ENCODE peak calls at places on chromosomes 2 and 18, in nine cellular contexts. H is SK-N-SH; X is NCI-H345; J is adipocyte; B is EL; K is HEK293T; O is activated T-helper 1 cell treated with anti-CD3 and anti-CD28 coated beads, Interleukin-12 subunit alpha, Interleukin-12 subunit beta, Interleukin-2, Interleukin-4 antibody, amounts not matched to agents 30 ng/mL and 10 ng/mL and 1 ng/mL, durations not matched to agents 14 hours and 24 hours and 36 hours; E is T-helper 9 cell; A is NCI-H460. Z is an unnamed sample.

GRCh38 chr2:209790066-209790728 is 18.6 kb downstream of the UNC80 start:
- DNase-seq in H (no peak), X (no peak), J (peak), B (peak), K (no peak), O (no peak), E (no peak), A (no peak), Z (no peak)

GRCh38 chr2:140383781-140384180 is 1603.6 kb upstream of the NXPH2 start:
- DNase-seq in H (no peak), X (no peak), J (peak), B (no peak), K (no peak), O (no peak), E (no peak), A (no peak), Z (no peak)

GRCh38 chr2:219870023-219870422 is 242.6 kb downstream of the SLC4A3 start:
- DNase-seq in H (no peak), X (no peak), J (no peak), B (peak), K (no peak), O (no peak), E (no peak), A (no peak), Z (peak)

GRCh38 chr2:85888020-85888744 is 608 bp downstream of the ST3GAL5 start:
- DNase-seq in H (peak), X (no peak), J (peak), B (peak), K (peak), O (peak), E (peak), A (no peak), Z (peak)

GRCh38 chr2:33366473-33366872 is 110.0 kb upstream of the RASGRP3 start:
- DNase-seq in H (no peak), X (no peak), J (no peak), B (no peak), K (no peak), O (no peak), E (no peak), A (no peak), Z (no peak)

GRCh38 chr2:60365556-60365955 is 187.9 kb downstream of the BCL11A start:
- DNase-seq in H (no peak), X (no peak), J (peak), B (peak), K (no peak), O (no peak), E (no peak), A (no peak), Z (no peak)

GRCh38 chr2:11071207-11071606 is 84.1 kb upstream of the SLC66A3 start:
- DNase-seq in H (no peak), X (no peak), J (no peak), B (peak), K (no peak), O (no peak), E (no peak), A (no peak), Z (no peak)

GRCh38 chr2:216242365-216242764 is 129.9 kb downstream of the MARCHF4 start:
- DNase-seq in H (peak), X (peak), J (no peak), B (no peak), K (no peak), O (no peak), E (no peak), A (no peak), Z (no peak)

GRCh38 chr2:99085400-99085799 is 56.1 kb upstream of the C2orf15 start:
- DNase-seq in H (no peak), X (no peak), J (peak), B (peak), K (no peak), O (no peak), E (no peak), A (no peak), Z (no peak)

GRCh38 chr18:55387139-55387984 is 200.6 kb downstream of the TCF4 start:
- DNase-seq in H (no peak), X (no peak), J (no peak), B (no peak), K (no peak), O (no peak), E (no peak), A (no peak), Z (no peak)

GRCh38 chr18:46054956-46055831 is 16.9 kb downstream of the PSTPIP2 start:
- DNase-seq in H (no peak), X (no peak), J (no peak), B (no peak), K (no peak), O (no peak), E (no peak), A (no peak), Z (no peak)

GRCh38 chr2:6580982-6581381 is 284.7 kb downstream of the CMPK2 start:
- DNase-seq in H (no peak), X (no peak), J (peak), B (peak), K (no peak), O (no peak), E (no peak), A (no peak), Z (peak)

GRCh38 chr18:51164327-51165290 is 32.9 kb downstream of the MEX3C start:
- DNase-seq in H (no peak), X (no peak), J (peak), B (no peak), K (no peak), O (no peak), E (no peak), A (no peak), Z (no peak)

GRCh38 chr2:141468746-141469145 is 662.1 kb downstream of the LRP1B start:
- DNase-seq in H (no peak), X (no peak), J (no peak), B (no peak), K (no peak), O (no peak), E (no peak), A (no peak), Z (no peak)

GRCh38 chr18:63234432-63234831 is 85.1 kb downstream of the BCL2 start:
- DNase-seq in H (no peak), X (no peak), J (no peak), B (no peak), K (no peak), O (no peak), E (no peak), A (no peak), Z (no peak)

GRCh38 chr2:111883661-111884591 is at the start of gene ANAPC1:
- DNase-seq in H (peak), X (peak), J (peak), B (peak), K (peak), O (peak), E (peak), A (peak), Z (peak)

GRCh38 chr2:48759682-48760081 is 4.2 kb upstream of the LHCGR start:
- DNase-seq in H (no peak), X (no peak), J (no peak), B (no peak), K (no peak), O (no peak), E (no peak), A (no peak), Z (no peak)

Z was measured in RWPE1.